ENCODE peak calls at places on chromosomes 7 and 10, in eight cellular contexts. H, M, J, R, I, F, Q and N are unnamed samples.

GRCh38 chr10:62264702-62265436 is 3.8 kb downstream of the RTKN2 start:
- DNase-seq in I (peak; percentile 63), Q (no peak), M (peak; percentile 67), F (peak; percentile 68), H (peak; percentile 92), J (peak; percentile 86), R (no peak), N (peak; percentile 70)

GRCh38 chr7:129947701-129948100 is 5.1 kb downstream of the UBE2H start:
- DNase-seq in H (peak; percentile 44), J (no peak), M (no peak), Q (no peak), F (no peak), R (no peak), I (no peak), N (no peak)

GRCh38 chr7:139340808-139341057 is 404 bp upstream of the FMC1 start:
- DNase-seq in F (no peak), Q (peak; percentile 91), H (no peak), J (no peak), I (no peak), R (no peak), M (no peak), N (no peak)

GRCh38 chr10:30738416-30738815 is 108.9 kb upstream of the LYZL2 start:
- DNase-seq in H (no peak), M (no peak), Q (no peak), J (no peak), F (no peak), R (no peak), I (no peak), N (no peak)

GRCh38 chr7:71286336-71286735 is 154.4 kb downstream of the GALNT17 start:
- DNase-seq in M (no peak), F (no peak), H (no peak), J (no peak), I (no peak), Q (no peak), R (peak; percentile 60), N (peak; percentile 52)

GRCh38 chr10:3853547-3853989 is 68.6 kb upstream of the KLF6 start:
- DNase-seq in R (peak; percentile 90), H (peak; percentile 70), J (no peak), F (no peak), Q (no peak), M (no peak), I (no peak), N (no peak)

GRCh38 chr10:86963341-86963919 is 4.9 kb upstream of the ADIRF start:
- DNase-seq in H (no peak), I (no peak), M (no peak), Q (no peak), J (no peak), F (no peak), R (no peak), N (no peak)

GRCh38 chr10:79392020-79392398 is 44.7 kb downstream of the PPIF start:
- DNase-seq in H (no peak), Q (no peak), R (no peak), M (peak; percentile 23), I (no peak), F (no peak), J (no peak), N (no peak)

DNA sequence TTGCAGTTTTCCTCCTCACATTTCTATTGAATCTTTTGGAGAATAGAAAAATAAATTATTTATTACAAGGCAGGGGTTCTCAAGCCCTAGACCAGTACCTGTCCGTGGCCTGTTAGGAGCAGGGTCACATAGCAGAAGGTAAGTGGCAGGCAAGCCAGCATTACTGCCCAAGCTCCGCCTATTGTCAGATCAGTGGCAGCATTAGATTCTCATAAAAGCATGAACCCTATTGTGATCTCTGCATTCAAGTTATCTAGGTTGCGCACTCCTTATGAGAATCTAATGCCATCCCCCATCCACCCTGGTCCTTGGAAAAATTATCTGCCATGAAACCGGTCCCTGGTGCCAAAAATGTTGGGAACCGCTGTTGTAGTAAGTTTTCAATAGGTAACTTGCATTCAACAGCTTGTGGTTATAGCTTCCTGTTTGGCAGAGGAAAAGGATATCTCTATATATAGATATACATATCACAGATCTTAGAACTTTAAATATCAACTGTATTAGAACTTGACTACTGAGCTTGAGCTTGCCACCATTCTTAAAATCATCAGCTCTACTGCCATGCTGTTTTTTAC is 165.1 kb downstream of the AHR start:
- DNase-seq in J (no peak), H (no peak), M (no peak), R (no peak), Q (no peak), F (no peak), I (no peak), N (no peak)
- H3K4me3 ChIP-seq in J (no peak overlapping the region), H (no peak overlapping the region), M (no peak overlapping the region), R (no peak overlapping the region), Q (no peak overlapping the region), F (no peak overlapping the region), I (no peak overlapping the region), N (no peak overlapping the region)

GRCh38 chr10:36452851-36453250 is 672.5 kb upstream of the ANKRD30A start:
- DNase-seq in R (no peak), I (no peak), H (no peak), F (no peak), J (no peak), M (no peak), Q (no peak), N (no peak)

GRCh38 chr10:36451391-36451790 is 674.0 kb upstream of the ANKRD30A start:
- DNase-seq in J (no peak), M (no peak), Q (no peak), F (no peak), I (no peak), H (no peak), R (no peak), N (no peak)

GRCh38 chr10:36450385-36450784 is 675.0 kb upstream of the ANKRD30A start:
- DNase-seq in H (peak; percentile 64), F (peak; percentile 38), I (no peak), Q (no peak), R (no peak), J (peak; percentile 9), M (no peak), N (no peak)

GRCh38 chr10:36446873-36447272 is 678.5 kb upstream of the ANKRD30A start:
- DNase-seq in F (peak; percentile 60), J (no peak), R (peak; percentile 60), I (no peak), M (no peak), H (no peak), Q (no peak), N (no peak)

DNA sequence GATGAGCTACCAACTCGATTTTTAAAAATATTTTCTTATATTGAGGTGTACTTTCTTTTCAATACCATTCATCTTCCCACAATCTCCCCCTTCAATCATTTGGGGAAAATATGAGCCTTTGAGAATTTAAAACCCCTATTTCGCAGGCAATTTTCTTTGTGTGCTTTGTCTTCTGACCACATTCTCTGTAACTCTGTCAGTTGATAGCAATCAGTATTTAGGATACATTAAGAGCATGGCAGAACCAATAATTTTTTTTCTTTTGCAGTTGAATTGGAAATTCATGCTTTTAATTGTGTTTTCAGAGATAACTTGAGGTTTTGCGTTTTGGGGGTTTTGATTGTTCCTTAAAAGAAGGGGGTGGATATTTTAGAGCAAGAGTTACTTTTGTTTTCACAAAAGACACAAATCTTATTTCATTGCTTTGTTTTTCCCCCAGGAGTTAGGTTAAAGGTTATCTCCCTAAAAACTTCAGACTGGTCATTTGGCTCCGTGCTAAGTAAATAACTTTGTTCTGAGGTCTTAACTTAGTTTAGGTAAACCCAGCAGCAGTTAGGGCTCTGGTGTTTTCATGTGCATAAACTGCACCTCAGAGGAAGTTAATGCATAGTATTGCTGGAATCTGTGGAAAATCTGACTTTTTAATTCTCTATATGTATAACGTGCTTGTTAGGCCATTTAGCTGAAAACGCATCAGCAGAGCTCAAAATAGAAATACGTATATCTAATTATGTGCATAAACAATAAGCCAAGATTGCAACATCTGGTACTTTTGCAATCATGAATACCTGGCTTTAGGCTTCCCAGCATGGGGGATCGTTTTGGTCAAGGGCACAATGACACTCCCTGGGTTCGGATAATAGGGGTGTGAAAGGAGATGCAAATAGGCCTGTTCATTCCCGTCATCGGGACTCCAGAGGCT is 676.4 kb upstream of the ANKRD30A start:
- DNase-seq in Q (no peak), I (no peak), H (peak; percentile 45), M (peak; percentile 47), J (peak; percentile 83), R (no peak), F (no peak), N (peak; percentile 83)
- H3K4me3 ChIP-seq in Q (no peak overlapping the region), I (no peak overlapping the region), H (no peak overlapping the region), M (no peak overlapping the region), J (peak overlapping the region; percentile 17), R (no peak overlapping the region), F (no peak overlapping the region), N (peak overlapping the region; percentile 36)

GRCh38 chr7:2512713-2513112 is 6.9 kb upstream of the LFNG start:
- DNase-seq in J (no peak), I (no peak), F (no peak), R (no peak), H (no peak), Q (no peak), M (no peak), N (no peak)

GRCh38 chr7:2510909-2511768 is 8.4 kb upstream of the LFNG start:
- DNase-seq in M (peak; percentile 84), I (peak; percentile 63), F (no peak), H (no peak), J (no peak), Q (peak; percentile 78), R (no peak), N (peak; percentile 71)

GRCh38 chr7:2510130-2510776 is 9.3 kb upstream of the LFNG start:
- DNase-seq in M (no peak), F (no peak), Q (no peak), I (no peak), H (no peak), J (no peak), R (no peak), N (no peak)

GRCh38 chr7:2512179-2512644 is 7.4 kb upstream of the LFNG start:
- DNase-seq in F (no peak), I (no peak), H (no peak), R (no peak), Q (peak; percentile 59), M (no peak), J (no peak), N (peak; percentile 58)

GRCh38 chr7:2511769-2512168 is 7.8 kb upstream of the LFNG start:
- DNase-seq in H (no peak), I (no peak), F (no peak), J (no peak), Q (no peak), R (no peak), M (no peak), N (peak; percentile 59)
- H3K4me3 ChIP-seq in H (no peak overlapping the region), I (peak overlapping the region; percentile 40), F (no peak overlapping the region), J (no peak overlapping the region), Q (peak overlapping the region; percentile 48), R (no peak overlapping the region), M (no peak overlapping the region), N (no peak overlapping the region)

GRCh38 chr7:2864999-2865670 is 21.0 kb upstream of the GNA12 start:
- DNase-seq in R (peak; percentile 62), Q (peak; percentile 72), H (peak; percentile 78), M (peak; percentile 92), J (peak; percentile 88), F (peak; percentile 66), I (peak; percentile 88), N (peak; percentile 90)

GRCh38 chr7:2861509-2861908 is 17.4 kb upstream of the GNA12 start:
- DNase-seq in R (no peak), H (no peak), J (no peak), Q (no peak), F (no peak), M (no peak), I (no peak), N (no peak)

GRCh38 chr7:2862831-2863361 is 18.8 kb upstream of the GNA12 start:
- DNase-seq in M (no peak), H (peak; percentile 91), R (no peak), J (no peak), F (no peak), Q (peak; percentile 64), I (no peak), N (peak; percentile 72)

GRCh38 chr7:2864204-2864985 is 20.3 kb upstream of the GNA12 start:
- DNase-seq in J (no peak), M (no peak), Q (no peak), R (no peak), H (no peak), I (no peak), F (no peak), N (no peak)

DNA sequence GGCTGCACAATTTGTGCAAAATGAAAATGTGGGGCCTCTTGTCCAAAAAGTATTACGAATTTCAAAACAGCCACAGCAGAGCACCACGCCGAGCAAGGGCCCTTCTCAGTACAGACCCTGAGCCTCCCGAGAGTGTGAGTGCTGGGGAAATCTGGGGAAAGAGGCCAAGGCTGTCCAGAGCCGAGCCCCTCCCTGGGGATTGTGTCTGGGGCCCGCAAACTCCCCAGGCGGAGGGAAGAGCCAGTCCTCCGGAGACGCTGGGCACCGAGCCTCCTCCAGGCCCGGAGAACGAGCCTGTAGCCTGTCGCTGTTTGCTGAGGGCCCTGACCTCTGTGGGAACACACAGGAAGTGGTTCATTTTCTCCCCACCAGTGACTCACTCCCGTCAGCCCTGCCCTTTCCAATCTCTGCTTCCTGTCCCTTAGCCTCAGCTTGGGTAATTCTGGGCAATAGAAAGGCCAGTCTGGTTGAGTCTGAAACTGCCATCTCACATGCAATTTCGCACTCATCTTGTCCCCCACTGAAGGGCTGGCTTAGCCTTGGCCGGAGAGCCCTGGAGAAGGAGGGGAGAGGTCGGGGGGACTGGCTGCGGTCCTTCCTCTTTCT is 19.5 kb upstream of the GNA12 start:
- DNase-seq in J (peak; percentile 58), F (no peak), I (no peak), M (peak; percentile 49), R (peak; percentile 44), H (peak; percentile 100), Q (peak; percentile 66), N (peak; percentile 82)
- H3K4me3 ChIP-seq in J (no peak overlapping the region), F (no peak overlapping the region), I (no peak overlapping the region), M (no peak overlapping the region), R (no peak overlapping the region), H (peak overlapping the region; percentile 65), Q (no peak overlapping the region), N (no peak overlapping the region)